ENCODE peak calls at places on chromosome 20, in seven cellular contexts. P is IMR-90, H is suprapubic skin, N is body of pancreas, D is transverse colon, O is ovary, I is gastrocnemius medialis. C is an unnamed sample. For H3K4me1 and H3K36me3, the result is how much of the 10 kb centered on the place peaks cover.

GRCh38 chr20:4665591-4665990 is 56.1 kb upstream of the PRND start:
- DNase-seq in P (no peak), H (no peak), N (no peak), D (no peak), O (no peak), I (no peak), C (no peak)

GRCh38 chr20:44720994-44721784 is 6.0 kb downstream of the CCN5 start:
- DNase-seq in P (peak), H (no peak), N (peak), D (no peak), O (peak), I (no peak), C (no peak)

GRCh38 chr20:44828640-44829039 is 18.3 kb upstream of the RIMS4 start:
- DNase-seq in P (no peak), H (no peak), N (no peak), D (no peak), O (no peak), I (no peak), C (no peak)

GRCh38 chr20:38412877-38413577 is 22.1 kb downstream of the SNHG17 start:
- DNase-seq in P (no peak), H (peak), N (no peak), D (no peak), O (no peak), I (no peak), C (no peak)

GRCh38 chr20:15799871-15800270 is 773.4 kb downstream of the KIF16B start:
- DNase-seq in P (peak), H (no peak), N (no peak), D (no peak), O (no peak), I (no peak), C (no peak)

GRCh38 chr20:25418779-25419178 is 11.3 kb downstream of the GINS1 start:
- DNase-seq in P (peak), H (no peak), N (no peak), D (no peak), O (no peak), I (no peak), C (no peak)

GRCh38 chr20:17896771-17897369 is 71.7 kb downstream of the SNX5 start:
- DNase-seq in P (no peak), H (no peak), N (peak), D (no peak), O (no peak), I (no peak), C (peak)

GRCh38 chr20:47529840-47530239 is 28.2 kb downstream of the NCOA3 start:
- DNase-seq in P (peak), H (no peak), N (no peak), D (no peak), O (no peak), I (no peak), C (no peak)

GRCh38 chr20:1363522-1363921 is 29.3 kb downstream of the FKBP1A start:
- DNase-seq in P (no peak), H (no peak), N (no peak), D (no peak), O (no peak), I (no peak), C (no peak)

GRCh38 chr20:31684153-31685003 is 38.3 kb downstream of the BCL2L1 start:
- DNase-seq in P (no peak), H (no peak), N (no peak), D (no peak), O (no peak), I (no peak), C (no peak)

GRCh38 chr20:61117725-61118124 is 134.3 kb upstream of the CDH4 start:
- DNase-seq in P (peak), H (no peak), N (no peak), D (no peak), O (no peak), I (no peak), C (no peak)

GRCh38 chr20:56343861-56344381 is 14.9 kb upstream of the FAM210B start:
- DNase-seq in P (peak), H (no peak), N (peak), D (peak), O (peak), I (no peak), C (peak)

GRCh38 chr20:12729326-12729725 is 279.4 kb upstream of the SPTLC3 start:
- DNase-seq in P (no peak), H (no peak), N (no peak), D (no peak), O (no peak), I (no peak), C (no peak)

GRCh38 chr20:42218566-42218965 is 600.4 kb upstream of the CHD6 start:
- DNase-seq in P (no peak), H (no peak), N (no peak), D (no peak), O (no peak), I (no peak), C (no peak)

GRCh38 chr20:40982415-40983145 is 46.0 kb upstream of the TOP1 start:
- DNase-seq in P (no peak), H (no peak), N (no peak), D (no peak), O (no peak), I (no peak), C (no peak)

GRCh38 chr20:44970243-44970757 is 4.0 kb downstream of the STK4 start:
- DNase-seq in P (peak), H (no peak), N (no peak), D (no peak), O (no peak), I (no peak), C (no peak)

GRCh38 chr20:11108102-11108842 is 434.5 kb upstream of the JAG1 start:
- DNase-seq in P (peak), H (no peak), N (no peak), D (no peak), O (no peak), I (peak), C (no peak)

GRCh38 chr20:5024982-5025381 is 23.7 kb upstream of the SLC23A2 start:
- DNase-seq in P (no peak), H (no peak), N (no peak), D (no peak), O (no peak), I (no peak), C (no peak)

DNA sequence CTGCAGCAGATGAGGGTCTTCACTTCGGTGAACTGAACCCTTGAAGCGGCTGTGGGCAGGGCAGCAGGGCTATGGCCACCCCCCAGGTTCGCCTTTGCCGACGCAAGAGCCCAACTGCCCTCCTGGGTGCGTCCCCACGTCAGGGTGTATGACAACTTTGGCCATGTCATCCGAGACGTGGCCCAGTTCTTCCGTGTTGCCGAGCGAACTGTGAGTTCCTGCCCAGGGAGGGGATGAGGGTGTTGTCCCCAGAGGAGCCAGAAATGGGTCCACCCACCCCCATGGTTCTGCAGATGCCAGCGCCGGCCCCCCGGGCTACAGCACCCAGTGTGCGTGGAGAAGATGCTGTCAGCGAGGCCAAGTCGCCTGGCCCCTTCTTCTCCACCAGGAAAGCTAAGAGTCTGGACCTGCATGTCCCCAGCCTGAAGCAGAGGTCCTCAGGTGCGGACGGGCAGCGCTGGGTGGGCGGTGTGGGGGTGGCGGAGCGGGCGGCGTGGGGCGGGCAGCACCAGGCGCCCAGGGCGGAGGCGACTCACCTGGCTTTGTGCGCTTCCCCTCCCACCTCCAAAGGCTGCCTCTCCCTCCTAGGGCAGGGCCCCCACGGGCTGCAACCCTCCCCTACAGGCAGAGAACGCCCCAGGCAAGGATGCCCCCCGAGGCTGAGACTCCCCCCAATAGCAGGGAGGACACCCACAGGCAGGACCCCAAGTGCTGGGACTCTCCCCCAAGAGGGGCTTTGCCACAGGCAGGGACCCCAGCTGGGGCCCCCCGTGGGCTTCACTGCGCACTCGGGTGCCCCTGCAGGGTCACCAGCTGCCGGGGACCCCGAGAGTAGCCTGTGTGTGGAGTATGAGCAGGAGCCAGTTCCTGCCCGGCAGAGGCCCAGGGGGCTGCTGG is 6.2 kb upstream of the TNFRSF6B start:
- DNase-seq in P (no peak), H (no peak), N (no peak), D (no peak), O (no peak), I (no peak), C (no peak)
- H3K4me1 ChIP-seq in P (under half), H (half or more), N (under half), D (under half), O (under half), I (under half), C (under half)

GRCh38 chr20:63843222-63843621 is 12.2 kb upstream of the ZBTB46 start:
- DNase-seq in P (no peak), H (no peak), N (no peak), D (no peak), O (no peak), I (no peak), C (no peak)
- H3K36me3 ChIP-seq in P (under half), H (under half), N (under half), D (under half), O (under half), I (under half), C (under half)

GRCh38 chr20:62191781-62192559 is 9.1 kb downstream of the MTG2 start:
- DNase-seq in P (no peak), H (no peak), N (no peak), D (no peak), O (peak), I (no peak), C (peak)
- TF ChIP-seq POLR2A in P (no peak), H (no peak), N (no peak), D (no peak), O (no peak), I (no peak), C (no peak)

GRCh38 chr20:63898882-63899558 is 4.1 kb downstream of the DNAJC5 start:
- DNase-seq in P (no peak), H (no peak), N (peak), D (no peak), O (no peak), I (no peak), C (no peak)
- H3K4me1 ChIP-seq in P (under half), H (under half), N (half or more), D (under half), O (under half), I (under half), C (under half)

GRCh38 chr20:64273109-64273508 is 17.6 kb downstream of the PCMTD2 start:
- DNase-seq in P (no peak), H (no peak), N (no peak), D (no peak), O (no peak), I (no peak), C (no peak)

GRCh38 chr20:64266988-64267387 is 11.4 kb downstream of the PCMTD2 start:
- DNase-seq in P (no peak), H (no peak), N (no peak), D (no peak), O (no peak), I (no peak), C (no peak)

GRCh38 chr20:64271636-64272035 is 16.1 kb downstream of the PCMTD2 start:
- DNase-seq in P (no peak), H (no peak), N (no peak), D (no peak), O (no peak), I (no peak), C (no peak)

GRCh38 chr20:64268180-64268579 is 12.6 kb downstream of the PCMTD2 start:
- DNase-seq in P (no peak), H (no peak), N (no peak), D (no peak), O (no peak), I (no peak), C (no peak)

DNA sequence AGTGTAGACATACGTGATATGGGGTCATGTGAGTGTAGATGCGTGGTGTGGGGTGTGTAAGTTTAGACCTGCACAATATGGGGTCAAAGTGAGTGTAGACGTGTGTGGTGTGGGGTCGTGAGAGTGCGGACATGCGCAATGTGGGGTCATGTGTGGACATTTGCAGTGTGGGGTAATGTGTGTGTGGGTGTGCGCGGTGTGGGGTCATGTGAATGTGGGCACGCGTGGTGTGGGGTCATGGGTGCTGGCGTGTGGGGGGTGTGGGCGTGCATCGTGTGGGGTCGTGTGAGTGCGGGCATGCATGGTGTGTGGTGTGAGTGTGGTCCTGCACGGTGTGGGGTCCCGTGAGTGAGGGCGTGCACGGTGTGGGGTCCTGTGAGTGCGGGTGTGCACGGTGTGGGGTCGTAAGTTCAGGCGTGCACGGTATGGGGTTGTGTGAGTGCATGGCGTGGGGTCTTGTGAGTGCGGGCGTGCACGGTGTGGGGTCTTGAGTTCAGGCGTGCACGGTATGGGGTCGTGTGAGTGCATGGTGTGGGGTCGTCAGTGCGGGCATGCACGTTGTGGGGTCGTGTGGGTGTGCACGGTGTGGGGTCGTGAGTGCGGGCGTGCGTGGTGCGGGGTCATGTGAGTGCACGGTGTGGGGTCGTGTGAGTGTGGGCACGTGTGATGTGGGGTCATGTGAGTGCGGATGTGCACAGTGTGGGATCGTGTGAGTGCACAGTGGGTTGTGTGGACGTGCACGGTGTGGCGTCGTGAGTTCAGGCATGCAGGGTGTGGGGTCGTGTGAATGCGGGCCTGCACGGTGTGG is 14.3 kb downstream of the PCMTD2 start:
- DNase-seq in P (no peak), H (no peak), N (no peak), D (no peak), O (no peak), I (no peak), C (no peak)
- H3K36me3 ChIP-seq in P (under half), H (under half), N (under half), D (under half), O (under half), I (under half), C (under half)

DNA sequence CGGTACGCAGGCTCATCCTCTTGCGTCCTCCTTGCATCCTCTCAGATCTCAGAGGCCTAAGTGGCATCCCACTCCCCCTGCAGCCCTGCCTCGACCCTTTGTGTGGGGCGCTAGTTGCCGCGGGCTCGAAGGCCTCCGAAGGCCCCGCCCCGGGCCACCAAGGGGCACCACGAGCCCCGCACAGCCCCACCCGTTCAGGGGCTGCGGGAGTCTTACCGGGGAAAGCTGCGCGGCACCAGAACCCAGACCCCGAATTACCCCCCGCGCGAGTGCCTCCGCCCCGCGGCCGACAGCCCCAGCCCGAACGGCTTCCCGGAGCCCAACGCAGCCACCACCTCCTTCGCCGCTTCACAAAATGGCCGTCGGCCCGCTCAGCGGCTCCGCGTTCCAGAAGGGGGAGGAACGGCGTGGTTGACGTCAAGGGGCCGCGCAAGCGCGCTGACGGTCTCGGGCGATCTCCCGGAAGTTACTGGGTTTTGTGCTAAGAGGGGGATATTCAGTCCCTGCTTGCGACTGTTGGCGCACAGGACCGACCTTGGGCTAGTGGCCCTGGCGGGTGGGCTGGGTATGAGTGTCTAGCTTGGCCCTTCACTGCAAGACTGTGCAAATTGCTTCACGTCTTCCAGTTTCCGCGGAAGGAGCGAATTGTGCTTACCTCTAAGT is at the start of the genes CPNE1 and RBM12:
- DNase-seq in P (peak), H (peak), N (peak), D (peak), O (peak), I (peak), C (peak)
- TF ChIP-seq POLR2A in P (peak), H (peak), N (peak), D (peak), O (peak), I (peak), C (peak)

GRCh38 chr20:62820208-62820961 is 3.5 kb downstream of the COL9A3 start:
- DNase-seq in P (no peak), H (no peak), N (no peak), D (no peak), O (no peak), I (no peak), C (no peak)
- H3K4me1 ChIP-seq in P (under half), H (half or more), N (half or more), D (under half), O (under half), I (under half), C (under half)

DNA sequence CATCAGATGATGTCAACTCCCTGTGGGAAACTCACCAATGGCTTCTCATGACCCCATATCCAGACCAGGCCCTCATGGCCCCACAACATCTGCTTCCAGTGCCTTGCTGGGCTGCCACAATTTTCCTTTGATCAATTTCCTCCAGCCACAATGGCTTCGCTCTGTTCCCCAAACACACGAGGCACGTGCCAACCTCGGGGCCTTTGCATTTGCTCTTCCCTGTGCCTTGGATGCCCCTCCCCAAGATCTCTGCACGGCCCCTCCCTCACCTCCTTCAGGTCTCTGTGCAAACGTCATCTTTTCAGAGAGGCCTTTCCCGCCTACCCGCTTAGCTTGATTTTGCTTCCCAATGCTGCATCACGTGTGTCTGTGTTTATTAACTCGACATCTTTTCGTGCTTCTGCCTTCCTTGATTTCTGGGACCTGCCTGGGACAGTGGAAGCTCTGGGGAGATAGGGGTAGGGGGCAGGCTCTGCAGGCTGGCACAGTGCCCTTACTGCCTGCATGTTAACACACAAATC is 13.1 kb downstream of the PEDS1 start:
- DNase-seq in P (no peak), H (no peak), N (no peak), D (no peak), O (no peak), I (no peak), C (no peak)
- H3K36me3 ChIP-seq in P (half or more), H (under half), N (under half), D (under half), O (under half), I (under half), C (under half)

DNA sequence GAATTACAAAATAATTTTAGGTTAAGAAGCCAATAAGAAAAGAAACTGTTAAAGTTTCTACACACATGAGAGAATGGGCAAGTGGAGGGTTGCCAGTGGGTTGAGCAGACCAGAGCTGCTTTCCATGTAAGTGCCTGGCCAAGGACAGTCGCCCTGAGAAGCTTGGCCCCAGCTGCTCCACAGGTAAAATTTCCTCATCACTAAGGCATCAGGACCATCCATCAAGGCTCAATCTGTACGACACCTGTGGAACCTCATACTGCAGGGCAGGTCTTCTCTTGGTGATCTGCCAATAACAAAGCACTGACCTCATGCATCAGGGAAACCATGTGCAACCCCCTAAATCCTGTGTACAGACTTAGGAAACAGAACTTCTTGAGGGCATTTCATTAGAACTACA is 115.4 kb downstream of the INSM1 start:
- DNase-seq in P (no peak), H (no peak), N (no peak), D (no peak), O (no peak), I (no peak), C (no peak)
- TF ChIP-seq POLR2A in P (no peak), H (no peak), N (no peak), D (no peak), O (no peak), I (no peak), C (no peak)

C was measured in Peyer's patch.